ENCODE peak calls at places on chromosome 15, in four cellular contexts. E is myocyte, V is cardiac muscle cell, P is MV-4-11. G is an unnamed sample.

GRCh38 chr15:73818308-73818985 is 54.9 kb upstream of the TBC1D21 start:
- DNase-seq in P (peak), E (peak), V (no peak), G (no peak)

GRCh38 chr15:88932875-88933330 is 19.7 kb upstream of the MFGE8 start:
- DNase-seq in V (no peak), E (no peak), P (no peak), G (no peak)

GRCh38 chr15:39745415-39745814 is 37.2 kb downstream of the FSIP1 start:
- DNase-seq in E (no peak), P (no peak), V (no peak), G (no peak)

GRCh38 chr15:45251888-45252287 is at the start of gene SLC28A2:
- DNase-seq in P (no peak), V (no peak), E (no peak), G (no peak)

GRCh38 chr15:52523646-52524045 is 5.0 kb downstream of the MYO5A start:
- DNase-seq in P (peak), E (no peak), V (no peak), G (no peak)

GRCh38 chr15:101020451-101020850 is 101.3 kb downstream of the LRRK1 start:
- DNase-seq in E (no peak), V (no peak), P (no peak), G (no peak)

GRCh38 chr15:47505712-47506542 is 211.4 kb upstream of the SEMA6D start:
- DNase-seq in E (no peak), V (peak), P (peak), G (no peak)

GRCh38 chr15:56653787-56654186 is 79.5 kb downstream of the ZNF280D start:
- DNase-seq in V (no peak), E (no peak), P (no peak), G (no peak)

GRCh38 chr15:72375501-72375845 is 341 bp downstream of the HEXA start:
- DNase-seq in V (no peak), P (peak), E (no peak), G (peak)

GRCh38 chr15:40323953-40324937 is 753 bp downstream of the INAFM2 start:
- DNase-seq in E (no peak), V (no peak), P (no peak), G (no peak)

GRCh38 chr15:23075927-23076326 is 36.6 kb upstream of the TUBGCP5 start:
- DNase-seq in E (no peak), P (no peak), V (no peak), G (no peak)

GRCh38 chr15:77266708-77267387 is 153.1 kb downstream of the PEAK1 start:
- DNase-seq in P (no peak), V (no peak), E (no peak), G (no peak)

GRCh38 chr15:69848551-69849231 is 249.0 kb downstream of the TLE3 start:
- DNase-seq in P (peak), V (no peak), E (no peak), G (no peak)

GRCh38 chr15:65870889-65871533 is 1.7 kb downstream of the RAB11A start:
- DNase-seq in E (peak), V (no peak), P (peak), G (peak)

GRCh38 chr15:31214864-31215489 is 111.7 kb upstream of the KLF13 start:
- DNase-seq in E (no peak), P (peak), V (no peak), G (peak)

GRCh38 chr15:96352594-96353377 is 22.3 kb downstream of the NR2F2 start:
- DNase-seq in V (no peak), E (no peak), P (no peak), G (no peak)

GRCh38 chr15:56916825-56917477 is 1.5 kb upstream of the TCF12 start:
- DNase-seq in E (no peak), V (no peak), P (no peak), G (no peak)

GRCh38 chr15:57485869-57486268 is 105.8 kb upstream of the MYZAP start:
- DNase-seq in E (peak), P (no peak), V (peak), G (no peak)

GRCh38 chr15:69526086-69526485 is 73.5 kb downstream of the RPLP1 start:
- DNase-seq in V (no peak), E (peak), P (no peak), G (no peak)

GRCh38 chr15:64387562-64388168 is at the start of gene TRIP4:
- DNase-seq in E (peak), V (peak), P (peak), G (peak)

GRCh38 chr15:98668566-98669308 is 20.4 kb downstream of the IGF1R start:
- DNase-seq in E (peak), V (peak), P (no peak), G (no peak)

GRCh38 chr15:96362759-96363678 is 32.5 kb downstream of the NR2F2 start:
- DNase-seq in E (no peak), V (no peak), P (no peak), G (no peak)

GRCh38 chr15:89649013-89649625 is 6.1 kb downstream of the KIF7 start:
- DNase-seq in V (no peak), E (no peak), P (no peak), G (no peak)

GRCh38 chr15:67013696-67014095 is 51.7 kb upstream of the SMAD3 start:
- DNase-seq in V (no peak), P (no peak), E (peak), G (no peak)

GRCh38 chr15:62940755-62941361 is 101.7 kb upstream of the TPM1 start:
- DNase-seq in E (peak), P (peak), V (no peak), G (no peak)

GRCh38 chr15:75606711-75607684 is 18.5 kb downstream of the SNUPN start:
- DNase-seq in V (no peak), E (peak), P (peak), G (no peak)

GRCh38 chr15:88300861-88301260 is 44.3 kb upstream of the NTRK3 start:
- DNase-seq in P (no peak), V (no peak), E (no peak), G (no peak)

GRCh38 chr15:66503780-66504562 is 684 bp downstream of the RPL4 start:
- DNase-seq in V (no peak), E (no peak), P (no peak), G (no peak)

GRCh38 chr15:43769584-43770228 is 7.1 kb downstream of the ELL3 start:
- DNase-seq in E (peak), P (peak), V (peak), G (peak)

GRCh38 chr15:75928680-75929608 is 25.3 kb downstream of the FBXO22 start:
- DNase-seq in P (peak), E (peak), V (peak), G (no peak)

GRCh38 chr15:60865507-60865906 is 363.6 kb downstream of the RORA start:
- DNase-seq in E (no peak), P (no peak), V (no peak), G (no peak)

GRCh38 chr15:78050441-78050809 is 27.1 kb downstream of the TBC1D2B start:
- DNase-seq in E (no peak), V (no peak), P (no peak), G (peak)

GRCh38 chr15:74396445-74397238 is 29.2 kb upstream of the CYP11A1 start:
- DNase-seq in V (peak), E (no peak), P (peak), G (no peak)

GRCh38 chr15:63983071-63983711 is 63.1 kb downstream of the DAPK2 start:
- DNase-seq in P (no peak), E (no peak), V (no peak), G (no peak)

GRCh38 chr15:94924971-94925593 is 693.7 kb downstream of the MCTP2 start:
- DNase-seq in E (peak), P (no peak), V (no peak), G (no peak)

GRCh38 chr15:90095521-90095959 is 6.7 kb downstream of the IDH2 start:
- DNase-seq in E (no peak), P (no peak), V (peak), G (no peak)

GRCh38 chr15:48992545-48992944 is 28.8 kb upstream of the SHC4 start:
- DNase-seq in P (peak), V (no peak), E (no peak), G (peak)